ENCODE peak calls at places on chromosome 9, in six cellular contexts. S, P, H, A, F and B are unnamed samples.

GRCh38 chr9:106799146-106799545 is 63.8 kb upstream of the ZNF462 start:
- DNase-seq in H (no peak), F (no peak), A (no peak), P (no peak), S (no peak), B (no peak)

GRCh38 chr9:17611921-17612320 is 33.1 kb downstream of the SH3GL2 start:
- DNase-seq in P (no peak), A (no peak), S (no peak), H (no peak), F (no peak), B (no peak)

GRCh38 chr9:132739705-132740310 is 69.5 kb downstream of the GTF3C4 start:
- DNase-seq in P (no peak), S (no peak), F (no peak), H (no peak), A (no peak), B (no peak)

GRCh38 chr9:92044945-92045344 is 70.3 kb downstream of the SPTLC1 start:
- DNase-seq in P (no peak), S (no peak), F (no peak), A (no peak), H (no peak), B (peak; percentile 94)

GRCh38 chr9:129375845-129376244 is 197.8 kb upstream of the IER5L start:
- DNase-seq in A (no peak), S (no peak), H (no peak), P (no peak), F (no peak), B (no peak)

GRCh38 chr9:110256142-110256391 is 240 bp downstream of the TXN start:
- DNase-seq in F (no peak), S (no peak), A (no peak), H (no peak), P (no peak), B (no peak)

GRCh38 chr9:130740218-130741023 is 46.8 kb downstream of the EXOSC2 start:
- DNase-seq in P (peak; percentile 36), H (no peak), A (no peak), S (no peak), F (no peak), B (no peak)

GRCh38 chr9:37293664-37294524 is 128.6 kb upstream of the GRHPR start:
- DNase-seq in P (no peak), S (no peak), F (no peak), H (no peak), A (no peak), B (peak; percentile 21)

GRCh38 chr9:127877566-127877998 is at the start of gene AK1:
- DNase-seq in A (peak; percentile 96), H (peak; percentile 76), P (peak; percentile 85), S (no peak), F (peak; percentile 93), B (peak; percentile 56)

GRCh38 chr9:69122391-69123141 is 51.5 kb upstream of the TJP2 start:
- DNase-seq in F (no peak), P (no peak), S (peak; percentile 25), A (no peak), H (no peak), B (no peak)

GRCh38 chr9:113187935-113188595 is 33.0 kb downstream of the FKBP15 start:
- DNase-seq in H (peak; percentile 27), F (peak; percentile 70), S (no peak), A (peak; percentile 88), P (peak; percentile 71), B (no peak)

GRCh38 chr9:130180516-130180915 is 8.3 kb downstream of the NCS1 start:
- DNase-seq in H (no peak), S (no peak), F (no peak), A (no peak), P (no peak), B (no peak)

GRCh38 chr9:115262477-115262876 is 144.5 kb upstream of the TNC start:
- DNase-seq in F (peak; percentile 82), P (no peak), S (no peak), H (peak; percentile 79), A (no peak), B (no peak)

GRCh38 chr9:104802110-104802509 is 38.2 kb downstream of the NIPSNAP3B start:
- DNase-seq in P (no peak), F (no peak), A (no peak), S (no peak), H (no peak), B (no peak)

GRCh38 chr9:131240047-131240921 is 36.0 kb downstream of the FAM78A start:
- DNase-seq in A (no peak), S (no peak), H (no peak), P (no peak), F (no peak), B (no peak)

GRCh38 chr9:89817186-89817960 is 212.6 kb downstream of the GADD45G start:
- DNase-seq in P (peak; percentile 75), S (no peak), F (no peak), H (peak; percentile 41), A (peak; percentile 89), B (no peak)

GRCh38 chr9:92686954-92687353 is 17.0 kb upstream of the IPPK start:
- DNase-seq in S (no peak), P (no peak), H (no peak), A (peak; percentile 71), F (no peak), B (peak; percentile 15)

GRCh38 chr9:90702431-90702830 is 59.8 kb upstream of the DIRAS2 start:
- DNase-seq in P (peak; percentile 1), H (no peak), A (no peak), S (no peak), F (no peak), B (no peak)

GRCh38 chr9:18092138-18092537 is 381.8 kb upstream of the ADAMTSL1 start:
- DNase-seq in F (no peak), S (no peak), A (no peak), H (no peak), P (no peak), B (no peak)

GRCh38 chr9:87665516-87665915 is 60.4 kb upstream of the CTSL start:
- DNase-seq in P (no peak), A (peak; percentile 53), S (no peak), F (no peak), H (no peak), B (no peak)

GRCh38 chr9:129750010-129750409 is 2.8 kb downstream of the PTGES start:
- DNase-seq in A (peak; percentile 93), S (no peak), H (no peak), P (no peak), F (no peak), B (no peak)

GRCh38 chr9:128007566-128008138 is 26.9 kb upstream of the EEIG1 start:
- DNase-seq in A (peak; percentile 88), P (peak; percentile 84), F (peak; percentile 75), H (peak; percentile 56), S (peak; percentile 66), B (peak; percentile 58)

GRCh38 chr9:16824545-16825041 is 45.9 kb downstream of the BNC2 start:
- DNase-seq in S (no peak), P (no peak), F (no peak), H (no peak), A (no peak), B (no peak)

GRCh38 chr9:122387526-122387925 is 16.7 kb downstream of the PTGS1 start:
- DNase-seq in S (no peak), H (no peak), F (no peak), P (no peak), A (no peak), B (no peak)

GRCh38 chr9:35056571-35057270 is 15.7 kb downstream of the VCP start:
- DNase-seq in H (no peak), S (no peak), A (no peak), F (no peak), P (no peak), B (no peak)

GRCh38 chr9:35060548-35061207 is 11.7 kb downstream of the VCP start:
- DNase-seq in P (no peak), H (no peak), S (no peak), F (no peak), A (no peak), B (no peak)

GRCh38 chr9:35057271-35057620 is 15.2 kb downstream of the VCP start:
- DNase-seq in H (no peak), P (no peak), A (no peak), F (no peak), S (no peak), B (no peak)

GRCh38 chr9:35054871-35055644 is 17.4 kb downstream of the VCP start:
- DNase-seq in P (no peak), H (no peak), A (no peak), S (no peak), F (no peak), B (no peak)

GRCh38 chr9:35059438-35059837 is 13.0 kb downstream of the VCP start:
- DNase-seq in S (no peak), H (no peak), A (peak; percentile 53), F (no peak), P (no peak), B (no peak)
- TF ChIP-seq POLR2A in S (no peak), H (no peak), A (no peak), F (no peak), P (no peak), B (no peak)

GRCh38 chr9:33290247-33290993 is at the start of gene NFX1:
- DNase-seq in S (peak; percentile 87), A (peak; percentile 100), F (peak; percentile 99), P (peak; percentile 99), H (peak; percentile 98), B (peak; percentile 99)
- TF ChIP-seq POLR2A in S (peak; percentile 85), A (no peak), F (peak; percentile 90), P (peak; percentile 86), H (peak; percentile 92), B (peak; percentile 99)

DNA sequence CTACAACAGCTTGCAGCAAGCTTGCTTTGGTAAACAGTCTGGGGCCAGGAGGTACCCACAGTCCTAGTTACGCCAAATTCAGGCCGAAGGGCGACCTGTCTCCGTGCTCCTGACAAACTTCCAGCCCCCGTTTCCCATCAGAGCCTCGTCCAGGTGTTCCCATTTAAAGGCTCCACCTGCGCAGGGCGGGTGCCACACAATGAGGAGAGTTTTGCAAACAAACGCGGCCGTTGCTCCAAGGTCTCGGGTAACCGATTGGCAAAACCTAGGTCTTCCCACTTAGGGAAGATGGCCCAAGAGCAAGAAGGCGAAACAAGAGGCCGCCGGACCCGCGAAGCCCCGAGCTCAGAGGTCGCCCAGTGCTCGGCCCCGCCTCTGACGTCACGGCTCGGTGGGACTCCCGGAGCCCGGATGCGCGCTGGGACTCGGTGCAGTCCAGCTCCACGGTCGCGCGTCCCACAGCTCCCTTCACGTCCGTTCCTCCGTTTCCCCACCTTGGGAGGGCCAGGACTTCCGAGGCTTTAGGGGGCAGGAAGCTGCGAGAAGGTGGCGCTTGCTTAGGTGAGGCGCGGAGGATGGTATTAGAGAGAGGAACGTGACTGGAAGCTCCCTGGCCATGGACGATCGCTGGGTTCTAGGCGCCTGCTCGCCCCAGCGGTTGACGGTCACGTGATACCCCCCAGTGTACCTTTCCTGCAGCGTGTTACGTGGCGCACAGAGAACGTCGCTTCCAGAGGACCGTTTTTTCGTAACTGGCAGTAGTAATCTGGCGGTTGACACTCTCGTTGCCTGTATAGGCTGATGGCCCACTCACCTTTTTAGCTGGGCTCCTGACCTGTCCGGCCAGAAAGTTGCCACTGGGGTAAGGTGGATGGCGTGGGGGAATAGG is 41.8 kb upstream of the KDM4C start:
- DNase-seq in F (peak; percentile 84), P (peak; percentile 61), A (peak; percentile 89), H (peak; percentile 18), S (no peak), B (peak; percentile 71)
- TF ChIP-seq POLR2A in F (no peak), P (no peak), A (no peak), H (no peak), S (peak; percentile 77), B (peak; percentile 92)

DNA sequence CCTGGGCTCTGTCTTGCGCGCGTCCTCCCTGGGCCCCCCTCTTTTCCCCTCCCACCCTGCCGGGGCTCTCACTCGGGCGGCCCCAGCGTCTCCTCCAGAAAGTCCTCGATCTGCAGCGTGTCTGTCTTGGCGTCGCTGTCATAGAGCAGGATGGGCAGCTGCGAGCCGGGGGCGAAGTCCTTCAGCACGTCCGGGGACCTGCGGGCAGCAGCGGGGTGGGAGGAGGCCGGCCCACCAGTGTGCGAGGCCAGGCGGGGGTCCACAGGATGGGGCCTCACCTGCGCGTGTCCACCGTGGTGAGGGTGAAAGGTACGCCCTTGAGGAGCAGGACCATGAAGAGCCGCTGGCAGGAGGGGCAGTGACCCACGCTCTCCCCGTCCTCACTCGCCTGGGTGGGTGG is 998 bp downstream of the CLIC3 start:
- DNase-seq in H (no peak), P (no peak), A (no peak), F (no peak), S (no peak), B (no peak)
- TF ChIP-seq POLR2A in H (no peak), P (no peak), A (no peak), F (no peak), S (no peak), B (no peak)